ENCODE peak calls at places on chromosomes 7 and 10, in six cellular contexts. P, D, F, L, O and G are unnamed samples. For H3K9me3, the result is how much of the 10 kb centered on the place peaks cover.

GRCh38 chr7:12553421-12553820 is 17.1 kb upstream of the SCIN start:
- DNase-seq in D (no peak), F (no peak), L (no peak), O (no peak), P (no peak), G (no peak)

GRCh38 chr10:77501846-77502251 is 135.8 kb downstream of the KCNMA1 start:
- DNase-seq in D (no peak), O (no peak), P (no peak), F (no peak), L (no peak), G (no peak)

GRCh38 chr10:75395955-75396860 is 5.4 kb downstream of the ZNF503 start:
- DNase-seq in F (no peak), D (no peak), P (no peak), L (no peak), O (peak), G (peak)

GRCh38 chr10:53314856-53315255 is 542.3 kb upstream of the MBL2 start:
- DNase-seq in F (no peak), O (peak), D (no peak), P (peak), L (no peak), G (no peak)

GRCh38 chr7:19106308-19107141 is 10.9 kb downstream of the TWIST1 start:
- DNase-seq in P (no peak), D (no peak), O (no peak), F (no peak), L (no peak), G (no peak)

GRCh38 chr10:97011397-97011796 is 174.4 kb downstream of the SLIT1 start:
- DNase-seq in O (no peak), F (no peak), P (no peak), L (no peak), D (no peak), G (no peak)

GRCh38 chr10:122515588-122516231 is 44.8 kb upstream of the DMBT1 start:
- DNase-seq in L (no peak), D (no peak), F (peak), P (no peak), O (no peak), G (no peak)

GRCh38 chr7:159310457-159311171 is 165.9 kb upstream of the VIPR2 start:
- DNase-seq in D (no peak), P (no peak), L (no peak), O (no peak), F (no peak), G (no peak)

GRCh38 chr10:124477614-124478363 is 16.2 kb downstream of the LHPP start:
- DNase-seq in P (no peak), L (no peak), O (no peak), F (no peak), D (no peak), G (no peak)

GRCh38 chr7:108234981-108235450 is 104.9 kb upstream of the LAMB4 start:
- DNase-seq in D (no peak), P (no peak), O (no peak), F (no peak), L (no peak), G (no peak)

GRCh38 chr7:26202019-26202985 is 757 bp downstream of the CBX3 start:
- DNase-seq in L (no peak), D (peak), F (peak), O (peak), P (no peak), G (no peak)

GRCh38 chr7:97081901-97082300 is 35.6 kb upstream of the SDHAF3 start:
- DNase-seq in L (no peak), O (no peak), D (no peak), P (no peak), F (no peak), G (no peak)

GRCh38 chr7:66629659-66630058 is 978 bp downstream of the KCTD7 start:
- DNase-seq in P (no peak), O (no peak), F (no peak), L (no peak), D (no peak), G (peak)

GRCh38 chr7:8175929-8176369 is 86.0 kb downstream of the ICA1 start:
- DNase-seq in D (no peak), P (no peak), O (no peak), L (no peak), F (no peak), G (no peak)

GRCh38 chr10:29266641-29267040 is 22.2 kb upstream of the LYZL1 start:
- DNase-seq in P (no peak), L (no peak), F (no peak), O (no peak), D (no peak), G (no peak)

GRCh38 chr10:11679946-11680345 is 62.2 kb upstream of the ECHDC3 start:
- DNase-seq in D (no peak), P (no peak), O (no peak), L (no peak), F (no peak), G (no peak)

GRCh38 chr7:128112018-128112780 is 81.0 kb upstream of the LRRC4 start:
- DNase-seq in P (no peak), O (no peak), F (no peak), D (no peak), L (no peak), G (no peak)

GRCh38 chr7:30929686-30930085 is 18.0 kb downstream of the AQP1 start:
- DNase-seq in L (no peak), F (no peak), D (no peak), P (no peak), O (no peak), G (no peak)

GRCh38 chr10:49139000-49139865 is 5.4 kb upstream of the FAM170B start:
- DNase-seq in F (no peak), P (peak), L (no peak), O (no peak), D (no peak), G (no peak)

GRCh38 chr7:130654850-130655249 is 13.7 kb downstream of the COPG2 start:
- DNase-seq in D (no peak), L (no peak), P (no peak), O (no peak), F (no peak), G (no peak)

GRCh38 chr10:74936577-74937445 is 110.4 kb downstream of the KAT6B start:
- DNase-seq in O (no peak), L (no peak), F (no peak), P (no peak), D (no peak), G (no peak)

GRCh38 chr7:116290740-116291139 is 80.4 kb downstream of the TES start:
- DNase-seq in O (no peak), L (no peak), P (no peak), D (no peak), F (no peak), G (no peak)

GRCh38 chr10:75018233-75018632 is 93.2 kb upstream of the SAMD8 start:
- DNase-seq in D (no peak), L (no peak), O (no peak), P (no peak), F (no peak), G (no peak)

GRCh38 chr7:93293222-93293621 is 61.1 kb downstream of the VPS50 start:
- DNase-seq in O (no peak), D (no peak), P (no peak), L (no peak), F (no peak), G (no peak)

GRCh38 chr10:88759366-88760101 is at the start of gene LIPN:
- DNase-seq in P (no peak), D (no peak), O (no peak), F (no peak), L (no peak), G (no peak)

DNA sequence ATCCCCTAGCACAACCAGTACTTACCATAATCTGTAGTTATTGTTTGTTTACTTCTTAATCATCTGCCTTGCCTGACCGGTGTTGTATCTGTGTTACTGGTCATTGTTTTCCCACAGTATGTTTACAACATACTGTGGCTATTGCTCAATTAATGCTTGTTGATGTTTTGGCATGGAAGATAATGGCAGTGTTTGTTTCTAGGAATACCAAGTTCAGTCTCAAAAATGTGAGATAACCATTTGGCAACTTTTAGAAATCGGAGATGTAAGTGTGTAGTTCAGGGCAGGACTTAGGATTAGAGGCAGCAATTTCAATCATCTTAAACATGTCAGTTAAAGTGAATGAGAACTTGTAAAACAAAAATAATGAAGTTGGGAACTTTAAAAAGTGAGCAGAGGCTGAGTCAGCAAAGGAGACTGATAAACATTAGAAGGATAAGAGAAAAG is 8.2 kb downstream of the MINDY3 start:
- DNase-seq in F (no peak), D (no peak), L (no peak), O (no peak), P (no peak), G (no peak)
- H3K9me3 ChIP-seq in F (under half), D (under half), L (under half), O (under half), P (under half), G (under half)

GRCh38 chr7:141700848-141701371 is 1.1 kb downstream of the DENND11 start:
- DNase-seq in O (peak), L (no peak), P (no peak), D (no peak), F (no peak), G (no peak)

GRCh38 chr7:141700291-141700847 is 1.6 kb downstream of the DENND11 start:
- DNase-seq in L (no peak), P (no peak), D (no peak), O (no peak), F (no peak), G (no peak)

GRCh38 chr7:141702892-141703291 is 926 bp upstream of the DENND11 start:
- DNase-seq in O (no peak), F (no peak), P (no peak), L (no peak), D (no peak), G (no peak)

GRCh38 chr7:141702047-141702567 is at the start of gene DENND11:
- DNase-seq in F (peak), P (no peak), D (peak), L (no peak), O (peak), G (peak)

DNA sequence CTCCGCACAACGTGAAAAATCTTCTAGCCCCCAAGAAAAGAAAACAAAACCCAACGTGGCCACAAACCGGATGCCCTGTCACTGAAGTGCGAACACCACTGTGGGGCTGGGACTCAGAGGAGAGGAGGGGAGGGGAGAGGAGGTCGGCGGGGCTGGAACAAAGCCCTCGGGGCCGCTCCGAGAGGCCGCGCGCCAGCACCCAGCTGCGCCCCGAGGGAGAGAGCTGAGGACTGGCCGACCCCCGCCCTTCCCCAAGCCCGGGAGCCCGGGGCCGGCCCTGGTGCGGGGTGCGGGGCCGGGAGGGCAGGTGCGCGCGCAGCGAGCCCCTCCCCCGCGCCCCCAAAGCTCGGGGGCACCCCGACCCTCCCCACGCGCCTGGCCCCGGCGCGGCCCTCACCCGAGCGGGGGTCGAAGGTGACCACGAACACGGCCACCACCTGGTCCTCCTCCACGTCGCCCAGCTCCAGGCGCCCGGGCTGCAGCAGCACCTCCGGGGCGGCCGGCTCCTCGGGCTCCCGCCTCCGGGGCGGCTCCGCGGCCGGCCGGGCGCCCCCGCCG is 398 bp downstream of the DENND11 start:
- DNase-seq in L (no peak), D (peak), O (peak), P (no peak), F (peak), G (peak)
- H3K27ac ChIP-seq in L (peak), D (peak), O (no peak), P (no peak), F (peak), G (peak)

DNA sequence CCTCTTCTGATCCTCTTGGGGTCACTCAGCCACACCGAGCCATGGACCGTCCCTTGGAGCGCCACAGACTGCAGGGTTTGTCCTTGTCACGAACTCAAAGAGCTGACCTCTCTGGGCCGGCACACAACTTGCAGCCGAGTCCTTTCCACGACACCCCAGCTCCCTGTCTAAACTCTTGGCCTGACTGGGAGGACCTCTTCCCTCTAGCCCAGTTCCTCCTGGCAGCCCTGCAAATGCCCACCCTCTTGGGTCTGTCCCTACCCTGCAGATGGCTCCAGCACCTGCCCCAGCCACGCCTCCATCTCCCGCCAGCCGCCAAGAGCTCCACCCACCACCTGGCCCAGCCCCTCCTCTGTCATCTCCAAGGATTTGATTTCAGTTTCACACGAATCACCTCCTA is 339.2 kb downstream of the DNAJB6 start:
- DNase-seq in P (no peak), F (peak), O (no peak), L (no peak), D (no peak), G (no peak)
- H3K9me3 ChIP-seq in P (half or more), F (under half), O (under half), L (under half), D (under half), G (under half)

GRCh38 chr7:102303669-102304422 is 17.2 kb downstream of the SH2B2 start:
- DNase-seq in P (no peak), F (no peak), L (no peak), O (no peak), D (no peak), G (no peak)
- H3K27ac ChIP-seq in P (no peak), F (no peak), L (no peak), O (no peak), D (no peak), G (no peak)

DNA sequence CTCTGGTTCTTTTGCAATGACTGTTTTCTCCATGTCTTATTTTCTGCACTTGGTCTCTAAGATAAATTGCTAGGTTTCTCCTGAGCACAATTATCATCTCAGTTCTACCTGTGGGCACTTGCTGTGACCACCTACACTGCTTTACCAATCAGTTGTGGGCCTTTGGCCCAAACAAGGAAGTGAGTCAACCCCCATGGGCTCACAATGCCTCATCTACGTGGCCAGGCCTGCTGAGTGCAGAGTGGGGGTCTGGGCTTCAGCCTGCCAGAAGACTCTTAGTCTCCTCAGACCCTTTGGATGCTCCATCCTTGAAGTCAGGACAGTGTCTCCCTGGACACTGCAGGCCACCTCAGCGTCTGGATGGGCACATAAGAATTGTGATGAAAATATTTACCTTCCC is 20.3 kb downstream of the SCART1 start:
- DNase-seq in L (no peak), F (no peak), D (no peak), O (no peak), P (no peak), G (no peak)
- H3K9me3 ChIP-seq in L (under half), F (under half), D (under half), O (under half), P (under half), G (under half)

DNA sequence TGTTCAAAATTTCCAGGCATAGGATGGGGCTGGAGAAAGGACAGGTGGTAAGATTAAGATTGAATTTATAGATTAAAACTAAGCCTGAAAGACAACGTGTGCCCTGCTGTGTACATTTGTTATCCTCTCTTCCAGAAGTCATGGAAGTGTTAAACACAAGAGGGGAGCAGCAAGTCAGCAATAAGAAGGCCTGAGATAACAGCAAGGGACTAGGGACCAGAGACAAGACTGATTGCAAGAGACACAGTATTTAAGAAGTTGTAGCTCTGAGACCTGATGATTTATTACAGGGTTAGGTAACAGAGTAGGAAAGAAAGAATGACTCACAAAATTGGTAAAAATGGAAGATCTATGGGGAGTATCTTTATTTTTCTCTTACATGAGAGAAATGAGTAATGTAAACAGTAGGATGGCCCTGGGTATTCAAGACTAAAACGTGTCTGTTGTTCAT is 55.7 kb upstream of the COL1A2 start:
- DNase-seq in D (no peak), L (no peak), F (no peak), P (no peak), O (no peak), G (no peak)
- H3K27ac ChIP-seq in D (no peak), L (no peak), F (no peak), P (no peak), O (no peak), G (peak)